ENCODE peak calls at places on chromosomes 4 and X, in four cellular contexts. O is H1, G is mesenchymal stem cell, I is H9. T is an unnamed sample.

GRCh38 chr4:912548-913279 is 19.4 kb downstream of the GAK start:
- DNase-seq in O (no peak), I (no peak), G (no peak), T (no peak)

GRCh38 chr4:80072607-80073361 is at the start of gene ANTXR2:
- DNase-seq in G (peak; percentile 96), O (peak; percentile 82), I (peak; percentile 83), T (peak; percentile 84)

GRCh38 chrX:7131621-7132020 is 15.9 kb upstream of the STS start:
- DNase-seq in I (no peak), O (no peak), G (no peak), T (no peak)

GRCh38 chr4:109072595-109072994 is 229.9 kb downstream of the COL25A1 start:
- DNase-seq in O (no peak), G (peak; percentile 86), I (no peak), T (no peak)

GRCh38 chrX:23403849-23404248 is 69.2 kb downstream of the PTCHD1 start:
- DNase-seq in I (no peak), G (no peak), O (no peak), T (no peak)

GRCh38 chr4:108036252-108036651 is 46.6 kb downstream of the HADH start:
- DNase-seq in I (no peak), G (no peak), O (no peak), T (no peak)

GRCh38 chr4:27129871-27130277 is 269.2 kb downstream of the STIM2 start:
- DNase-seq in O (no peak), I (no peak), G (peak; percentile 28), T (no peak)

GRCh38 chr4:168501407-168501806 is 4.6 kb downstream of the PALLD start:
- DNase-seq in O (no peak), I (no peak), G (no peak), T (no peak)

GRCh38 chr4:112704991-112705845 is 68.3 kb downstream of the LARP7 start:
- DNase-seq in O (peak; percentile 58), G (peak; percentile 77), I (peak; percentile 51), T (peak; percentile 35)

GRCh38 chr4:186472948-186473347 is 82.4 kb downstream of the MTNR1A start:
- DNase-seq in I (peak; percentile 43), O (no peak), G (peak; percentile 33), T (peak; percentile 17)

GRCh38 chr4:101066586-101066985 is 280.7 kb downstream of the PPP3CA start:
- DNase-seq in I (no peak), O (no peak), G (no peak), T (no peak)

GRCh38 chrX:136636121-136636520 is 11.8 kb upstream of the CD40LG start:
- DNase-seq in G (no peak), I (peak; percentile 68), O (peak; percentile 48), T (peak; percentile 39)

GRCh38 chr4:74537459-74537858 is 92.5 kb downstream of the AREG start:
- DNase-seq in O (no peak), I (no peak), G (no peak), T (no peak)

GRCh38 chrX:40244980-40245379 is 147.2 kb upstream of the BCOR start:
- DNase-seq in O (no peak), I (no peak), G (peak; percentile 54), T (no peak)

GRCh38 chr4:186781032-186781917 is 57.6 kb upstream of the FAT1 start:
- DNase-seq in I (no peak), G (peak; percentile 72), O (no peak), T (no peak)

GRCh38 chr4:173913496-173913895 is 370.0 kb downstream of the FBXO8 start:
- DNase-seq in G (no peak), I (no peak), O (no peak), T (no peak)

GRCh38 chrX:19017271-19017670 is 33.4 kb upstream of the PHKA2 start:
- DNase-seq in I (peak; percentile 35), O (no peak), G (peak; percentile 30), T (peak; percentile 1)

GRCh38 chrX:13826770-13827169 is 9.9 kb upstream of the GPM6B start:
- DNase-seq in I (no peak), O (no peak), G (no peak), T (no peak)

GRCh38 chrX:11665144-11666040 is at the start of gene ARHGAP6:
- DNase-seq in O (peak; percentile 55), G (peak; percentile 78), I (peak; percentile 62), T (peak; percentile 36)

GRCh38 chr4:19119904-19120303 is 1098.3 kb upstream of the LCORL start:
- DNase-seq in I (no peak), G (no peak), O (no peak), T (no peak)

GRCh38 chr4:98778206-98778605 is 119.8 kb upstream of the TSPAN5 start:
- DNase-seq in G (peak; percentile 94), I (no peak), O (no peak), T (no peak)

GRCh38 chr4:171794528-171794927 is 18.7 kb upstream of the GALNTL6 start:
- DNase-seq in G (no peak), I (no peak), O (no peak), T (no peak)

GRCh38 chr4:149164282-149164681 is 651.4 kb downstream of the IQCM start:
- DNase-seq in G (peak; percentile 29), O (peak; percentile 50), I (peak; percentile 52), T (peak; percentile 72)

DNA sequence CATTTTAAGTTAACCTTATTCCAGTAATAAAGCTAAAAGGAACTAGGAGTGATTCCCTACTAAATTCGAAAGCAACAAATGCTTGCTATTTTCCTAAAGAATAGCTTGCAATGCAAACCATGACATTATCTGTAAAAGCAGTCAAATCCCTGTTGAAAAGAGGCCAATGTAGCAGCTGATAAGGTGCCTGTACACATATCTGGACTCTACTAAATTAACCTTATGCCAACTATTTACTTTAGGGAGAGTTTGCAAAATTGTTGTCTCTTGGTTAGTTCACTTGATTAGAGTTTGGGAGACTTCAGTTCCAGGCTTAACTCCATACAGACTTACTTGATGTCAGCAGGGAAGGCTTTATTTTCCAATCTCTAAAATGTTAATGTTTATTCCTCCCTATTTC is 6.0 kb downstream of the IL13RA2 start:
- DNase-seq in I (no peak), G (no peak), O (no peak), T (no peak)
- H3K4ac ChIP-seq in I (no peak overlapping the region), G (no peak overlapping the region), O (no peak overlapping the region), T (no peak overlapping the region)

GRCh38 chr4:128793859-128794667 is 15.4 kb upstream of the JADE1 start:
- DNase-seq in O (no peak), I (no peak), G (peak; percentile 47), T (no peak)
- H3K4ac ChIP-seq in O (no peak overlapping the region), I (no peak overlapping the region), G (no peak overlapping the region), T (no peak overlapping the region)

GRCh38 chr4:33751050-33751449 is 2493.3 kb downstream of the ARAP2 start:
- DNase-seq in G (no peak), I (no peak), O (no peak), T (no peak)

DNA sequence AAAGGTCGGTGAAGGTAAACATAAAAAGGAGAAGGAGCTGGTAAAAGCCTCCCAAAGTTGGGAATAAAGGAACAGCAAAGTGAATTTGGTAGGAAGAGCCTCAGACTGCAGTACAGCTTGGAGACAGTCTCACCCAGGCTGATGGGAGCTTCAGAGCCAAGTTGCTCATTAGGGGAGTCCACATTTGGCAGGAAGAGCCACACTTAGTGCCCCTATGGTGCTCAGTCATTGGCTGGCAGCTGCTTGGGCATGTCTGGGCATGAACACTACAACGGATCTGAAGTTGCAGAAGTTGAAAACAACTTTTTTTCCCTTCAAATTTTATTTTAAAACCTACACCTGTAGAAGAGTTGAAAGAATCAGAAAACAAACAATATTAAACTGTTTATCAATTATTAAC is 2497.3 kb downstream of the ARAP2 start:
- DNase-seq in I (no peak), O (no peak), G (no peak), T (no peak)
- H3K4ac ChIP-seq in I (no peak overlapping the region), O (no peak overlapping the region), G (no peak overlapping the region), T (no peak overlapping the region)

GRCh38 chr4:76963136-76963477 is 13.6 kb downstream of the SEPTIN11 start:
- DNase-seq in G (no peak), O (no peak), I (no peak), T (no peak)
- H3K4ac ChIP-seq in G (no peak overlapping the region), O (no peak overlapping the region), I (no peak overlapping the region), T (no peak overlapping the region)

GRCh38 chr4:86032476-86033022 is 327.3 kb downstream of the MAPK10 start:
- DNase-seq in O (no peak), G (peak; percentile 83), I (no peak), T (no peak)

GRCh38 chr4:86031927-86032326 is 327.9 kb downstream of the MAPK10 start:
- DNase-seq in I (no peak), O (no peak), G (no peak), T (no peak)

DNA sequence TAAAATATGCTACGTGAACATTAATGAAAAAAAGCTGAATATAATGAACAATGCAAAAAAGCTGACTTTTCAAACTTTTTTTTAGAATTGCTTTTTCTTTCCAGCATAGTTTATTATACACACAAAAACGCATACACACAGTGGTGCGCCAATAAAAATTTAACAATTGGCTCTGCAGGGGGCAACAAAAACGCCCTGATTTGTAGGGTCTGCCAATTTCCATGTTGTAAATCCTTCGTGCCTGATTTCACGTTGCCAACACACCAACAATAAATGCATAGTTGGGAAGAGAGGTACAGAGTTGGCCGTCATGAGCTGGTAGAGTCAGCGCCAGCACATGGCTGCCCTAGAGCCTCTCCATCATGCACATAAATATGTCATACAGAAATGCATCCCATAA is 333.1 kb downstream of the MAPK10 start:
- DNase-seq in I (no peak), G (no peak), O (no peak), T (no peak)
- H3K4ac ChIP-seq in I (no peak overlapping the region), G (no peak overlapping the region), O (no peak overlapping the region), T (no peak overlapping the region)

GRCh38 chr4:7652451-7652871 is 217.7 kb upstream of the PSAPL1 start:
- DNase-seq in G (peak; percentile 51), O (no peak), I (no peak), T (no peak)

GRCh38 chr4:7652906-7653305 is 218.2 kb upstream of the PSAPL1 start:
- DNase-seq in O (no peak), G (no peak), I (no peak), T (no peak)

GRCh38 chr4:7650606-7651400 is 216.1 kb upstream of the PSAPL1 start:
- DNase-seq in G (peak; percentile 81), O (peak; percentile 83), I (peak; percentile 85), T (peak; percentile 41)

GRCh38 chr4:7651461-7651921 is 216.8 kb upstream of the PSAPL1 start:
- DNase-seq in I (peak; percentile 61), G (peak; percentile 80), O (no peak), T (no peak)

DNA sequence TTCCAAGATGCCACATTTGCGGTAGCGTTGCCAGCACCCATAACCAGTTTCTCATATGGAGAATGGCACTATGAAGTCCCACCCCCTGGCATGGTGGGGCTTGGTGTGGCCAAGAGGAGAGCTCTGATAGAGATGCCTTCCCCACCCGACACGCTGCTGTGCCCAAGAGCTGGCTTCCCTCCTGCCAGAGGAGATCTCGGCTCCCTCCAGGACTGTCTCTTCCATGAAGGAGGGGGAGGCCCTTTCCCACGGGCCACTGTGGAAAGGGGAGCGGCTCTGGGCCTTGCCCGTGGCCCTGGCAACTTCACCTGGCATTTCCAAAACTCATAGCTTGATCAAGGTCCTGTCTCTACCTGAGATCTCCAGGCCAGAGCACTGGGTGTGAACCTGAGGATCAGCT is 217.3 kb upstream of the PSAPL1 start:
- DNase-seq in G (no peak), O (no peak), I (no peak), T (no peak)
- H3K4ac ChIP-seq in G (peak overlapping the region; percentile 68), O (no peak overlapping the region), I (no peak overlapping the region), T (no peak overlapping the region)

DNA sequence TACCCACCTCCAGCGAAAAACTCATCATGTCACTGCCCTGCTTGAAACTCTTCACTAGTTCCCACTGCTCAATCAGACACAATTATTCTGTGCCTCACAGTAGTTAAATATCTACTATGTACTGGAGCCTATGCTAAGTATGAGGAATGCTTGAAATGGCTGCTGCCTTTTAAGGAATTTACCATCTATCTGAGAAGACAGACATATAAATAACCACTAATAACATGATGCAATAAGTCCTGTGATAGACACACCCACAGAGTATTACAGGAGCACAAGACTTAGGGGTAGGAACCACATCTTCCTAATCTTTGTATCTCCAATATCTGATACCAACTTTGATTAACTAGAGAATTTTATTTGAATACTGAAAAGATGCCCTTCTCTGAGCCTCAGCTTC is 21.1 kb downstream of the SLC25A53 start:
- DNase-seq in O (no peak), G (no peak), I (no peak), T (no peak)
- H3K4ac ChIP-seq in O (no peak overlapping the region), G (no peak overlapping the region), I (no peak overlapping the region), T (no peak overlapping the region)

T was measured in neuronal stem cell.